ENCODE peak calls at places on chromosomes 4 and X, in ten cellular contexts. F is astrocyte, U is stomach, N is tibial artery, W is SJSA1, I is A549, V is psoas muscle, P is ascending aorta, Q is OCI-LY7, M is esophagus squamous epithelium. Z is an unnamed sample.
A peak's percentile ranks its signal among the peaks of the same experiment; 100 is the strongest.

GRCh38 chr4:3814026-3814570 is 47.9 kb downstream of the ADRA2C start:
- DNase-seq in F (no peak), M (no peak), N (no peak), V (no peak), I (no peak), P (no peak), U (no peak), W (no peak), Q (no peak), Z (no peak)

GRCh38 chrX:72271091-72271490 is 6.0 kb downstream of the RPS4X start:
- DNase-seq in W (no peak), F (no peak), P (no peak), Q (no peak), V (no peak), U (no peak), M (no peak), I (no peak), N (no peak), Z (no peak)

GRCh38 chrX:25442501-25442900 is 426.7 kb upstream of the ARX start:
- DNase-seq in P (no peak), F (no peak), W (no peak), N (no peak), V (no peak), Q (no peak), M (no peak), U (no peak), I (no peak), Z (peak; percentile 4)

GRCh38 chr4:20327808-20328207 is 76.1 kb downstream of the SLIT2 start:
- DNase-seq in F (no peak), N (no peak), Q (no peak), M (no peak), P (no peak), I (no peak), V (no peak), U (no peak), W (no peak), Z (no peak)

GRCh38 chrX:69309074-69309792 is 144.0 kb upstream of the PJA1 start:
- DNase-seq in W (no peak), V (no peak), P (no peak), F (no peak), N (no peak), U (no peak), I (no peak), Q (no peak), M (no peak), Z (no peak)

GRCh38 chr4:34196375-34196774 is 2047.9 kb downstream of the ARAP2 start:
- DNase-seq in N (no peak), P (no peak), Q (no peak), W (no peak), F (no peak), I (no peak), M (no peak), V (no peak), U (no peak), Z (no peak)

GRCh38 chr4:122827258-122827887 is 742 bp downstream of the FGF2 start:
- DNase-seq in W (peak; percentile 61), P (no peak), U (peak; percentile 26), Q (peak; percentile 1), N (peak; percentile 75), I (no peak), F (no peak), M (no peak), V (peak; percentile 64), Z (peak; percentile 33)

GRCh38 chr4:21596521-21596920 is 352.1 kb downstream of the KCNIP4 start:
- DNase-seq in M (no peak), N (no peak), U (no peak), V (no peak), W (no peak), I (no peak), F (no peak), Q (no peak), P (no peak), Z (no peak)

GRCh38 chrX:139967300-139967699 is 2.0 kb upstream of the CXorf66 start:
- DNase-seq in N (no peak), Q (peak; percentile 15), V (no peak), W (no peak), F (no peak), P (no peak), U (no peak), M (no peak), I (peak; percentile 32), Z (peak; percentile 35)

GRCh38 chrX:19840899-19841648 is 46.3 kb downstream of the SH3KBP1 start:
- DNase-seq in Q (peak; percentile 55), M (no peak), I (no peak), F (peak; percentile 14), W (no peak), P (no peak), N (no peak), U (no peak), V (no peak), Z (no peak)

DNA sequence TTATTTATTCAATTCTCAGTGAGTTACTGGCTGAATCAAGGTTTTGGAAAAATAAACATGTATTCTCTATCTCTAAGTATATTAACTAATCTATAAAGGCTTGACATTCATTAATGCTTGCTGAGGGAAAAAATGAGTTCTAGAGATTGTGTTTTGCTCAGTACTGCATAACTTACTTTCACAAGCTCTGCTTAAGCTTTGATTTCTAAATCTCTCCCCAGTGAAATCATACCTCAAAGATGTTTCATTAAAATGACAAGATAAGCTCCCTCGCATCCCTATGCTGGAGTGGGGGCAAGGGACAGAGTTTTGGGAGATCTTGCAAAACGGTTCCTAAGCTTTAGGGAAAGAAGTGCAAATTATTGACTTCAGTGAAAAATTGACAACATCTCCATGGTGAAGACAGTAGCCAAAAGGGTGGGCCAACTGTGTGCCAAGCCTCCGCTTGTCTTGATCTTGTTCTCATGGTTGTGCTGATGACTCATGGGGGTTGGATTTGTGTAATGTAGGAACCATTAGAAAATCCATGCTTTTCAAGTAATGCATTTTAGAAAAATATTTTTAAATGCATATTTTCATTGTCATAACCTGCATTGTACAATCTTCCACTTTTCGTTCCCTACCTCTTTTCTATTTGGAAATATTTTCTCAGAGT is 521.5 kb downstream of the RPA4 start:
- DNase-seq in W (no peak), N (no peak), M (no peak), Q (no peak), I (no peak), U (no peak), V (no peak), F (peak; percentile 24), P (no peak), Z (no peak)
- H3K4me1 ChIP-seq in W (no peaks in the 10 kb centered on the region), N (no peaks in the 10 kb centered on the region), M (no peaks in the 10 kb centered on the region), Q (no peaks in the 10 kb centered on the region), I (peaks cover 27% of the 10 kb centered on the region), U (no peaks in the 10 kb centered on the region), V (no peaks in the 10 kb centered on the region), F (no peaks in the 10 kb centered on the region), P (no peaks in the 10 kb centered on the region), Z (peaks cover 18% of the 10 kb centered on the region)

GRCh38 chr4:10112658-10113284 is 3.8 kb downstream of the WDR1 start:
- DNase-seq in M (no peak), V (no peak), P (no peak), N (no peak), I (no peak), W (no peak), U (no peak), Q (no peak), F (no peak), Z (no peak)
- H3K4me1 ChIP-seq in M (peaks cover 91% of the 10 kb centered on the region), V (peaks cover 75% of the 10 kb centered on the region), P (peaks cover 54% of the 10 kb centered on the region), N (peaks cover under 1% of the 10 kb centered on the region), I (peaks cover 36% of the 10 kb centered on the region), W (peaks cover 42% of the 10 kb centered on the region), U (peaks cover 61% of the 10 kb centered on the region), Q (peaks cover 15% of the 10 kb centered on the region), F (peaks cover 64% of the 10 kb centered on the region), Z (peaks cover 49% of the 10 kb centered on the region)

GRCh38 chr4:764405-765169 is 59.0 kb downstream of the PCGF3 start:
- DNase-seq in W (no peak), M (no peak), V (peak; percentile 14), Q (no peak), I (no peak), P (no peak), N (no peak), U (no peak), F (no peak), Z (no peak)

GRCh38 chr4:762211-763190 is 56.9 kb downstream of the PCGF3 start:
- DNase-seq in Q (peak; percentile 42), N (no peak), W (no peak), P (no peak), U (no peak), F (peak; percentile 22), I (peak; percentile 20), V (peak; percentile 8), M (no peak), Z (peak; percentile 23)

GRCh38 chr4:761739-762138 is 56.1 kb downstream of the PCGF3 start:
- DNase-seq in W (no peak), F (no peak), N (no peak), V (no peak), I (no peak), P (no peak), Q (no peak), U (no peak), M (no peak), Z (no peak)

GRCh38 chr4:763191-763810 is 57.7 kb downstream of the PCGF3 start:
- DNase-seq in F (no peak), U (no peak), W (no peak), M (no peak), Q (no peak), N (no peak), P (no peak), V (peak; percentile 13), I (no peak), Z (no peak)

GRCh38 chr4:763922-764321 is 58.3 kb downstream of the PCGF3 start:
- DNase-seq in I (no peak), W (no peak), F (no peak), V (peak; percentile 16), P (no peak), U (no peak), Q (no peak), M (no peak), N (no peak), Z (no peak)
- H3K4me1 ChIP-seq in I (peaks cover 6% of the 10 kb centered on the region), W (no peaks in the 10 kb centered on the region), F (peaks cover 12% of the 10 kb centered on the region), V (no peaks in the 10 kb centered on the region), P (no peaks in the 10 kb centered on the region), U (no peaks in the 10 kb centered on the region), Q (no peaks in the 10 kb centered on the region), M (peaks cover 22% of the 10 kb centered on the region), N (no peaks in the 10 kb centered on the region), Z (peaks cover 7% of the 10 kb centered on the region)

GRCh38 chr4:76594152-76594551 is 159.1 kb downstream of the SHROOM3 start:
- DNase-seq in Q (no peak), V (no peak), F (no peak), U (no peak), W (no peak), P (no peak), I (no peak), M (no peak), N (no peak), Z (peak; percentile 57)

GRCh38 chr4:76589872-76590846 is 155.1 kb downstream of the SHROOM3 start:
- DNase-seq in W (peak; percentile 95), I (peak; percentile 71), M (no peak), U (peak; percentile 74), F (peak; percentile 98), Q (no peak), V (no peak), P (no peak), N (peak; percentile 70), Z (peak; percentile 65)

GRCh38 chr4:76590847-76591281 is 155.8 kb downstream of the SHROOM3 start:
- DNase-seq in W (no peak), N (no peak), F (peak; percentile 82), I (no peak), M (no peak), Q (no peak), U (no peak), P (no peak), V (no peak), Z (no peak)

GRCh38 chr4:76589402-76589801 is 154.4 kb downstream of the SHROOM3 start:
- DNase-seq in M (no peak), I (peak; percentile 31), V (no peak), F (peak; percentile 86), U (no peak), P (no peak), N (no peak), W (no peak), Q (no peak), Z (peak; percentile 26)

GRCh38 chr4:76591992-76592391 is 157.0 kb downstream of the SHROOM3 start:
- DNase-seq in P (no peak), I (no peak), Q (no peak), N (no peak), U (no peak), F (no peak), W (no peak), M (no peak), V (no peak), Z (no peak)
- H3K4me1 ChIP-seq in P (no peaks in the 10 kb centered on the region), I (peaks cover 37% of the 10 kb centered on the region), Q (no peaks in the 10 kb centered on the region), N (no peaks in the 10 kb centered on the region), U (peaks cover 30% of the 10 kb centered on the region), F (peaks cover 29% of the 10 kb centered on the region), W (peaks cover 50% of the 10 kb centered on the region), M (peaks cover 15% of the 10 kb centered on the region), V (no peaks in the 10 kb centered on the region), Z (peaks cover 40% of the 10 kb centered on the region)